ENCODE peak calls at places on chromosome 20, in seven cellular contexts. One of them, this sample, is unnamed.

GRCh38 chr20:62624325-62624690 is 18.0 kb upstream of the SLCO4A1 start:
- DNase-seq in GM12865: peak
- DNase-seq in breast epithelium: no peak
- DNase-seq in WERI-Rb-1: peak
- DNase-seq in fibroblast of mammary gland: no peak
- DNase-seq in fibroblast of the aortic adventitia: no peak
- DNase-seq in astrocyte of the spinal cord: no peak
- DNase-seq in this sample: no peak

GRCh38 chr20:61937963-61938838 is 127.5 kb downstream of the TAF4 start:
- DNase-seq in GM12865: no peak
- DNase-seq in breast epithelium: no peak
- DNase-seq in WERI-Rb-1: no peak
- DNase-seq in fibroblast of mammary gland: no peak
- DNase-seq in fibroblast of the aortic adventitia: no peak
- DNase-seq in astrocyte of the spinal cord: no peak
- DNase-seq in this sample: no peak

GRCh38 chr20:64099086-64099786 is 8.1 kb downstream of the NPBWR2 start:
- DNase-seq in GM12865: no peak
- DNase-seq in breast epithelium: no peak
- DNase-seq in WERI-Rb-1: no peak
- DNase-seq in fibroblast of mammary gland: no peak
- DNase-seq in fibroblast of the aortic adventitia: no peak
- DNase-seq in astrocyte of the spinal cord: no peak
- DNase-seq in this sample: no peak

GRCh38 chr20:47802975-47803374 is 17.7 kb upstream of the SULF2 start:
- DNase-seq in GM12865: no peak
- DNase-seq in breast epithelium: no peak
- DNase-seq in WERI-Rb-1: no peak
- DNase-seq in fibroblast of mammary gland: no peak
- DNase-seq in fibroblast of the aortic adventitia: no peak
- DNase-seq in astrocyte of the spinal cord: no peak
- DNase-seq in this sample: no peak

GRCh38 chr20:39109933-39110818 is 148.0 kb downstream of the DHX35 start:
- DNase-seq in GM12865: no peak
- DNase-seq in breast epithelium: no peak
- DNase-seq in WERI-Rb-1: no peak
- DNase-seq in fibroblast of mammary gland: no peak
- DNase-seq in fibroblast of the aortic adventitia: no peak
- DNase-seq in astrocyte of the spinal cord: no peak
- DNase-seq in this sample: no peak

GRCh38 chr20:12808006-12808567 is 200.7 kb upstream of the SPTLC3 start:
- DNase-seq in GM12865: no peak
- DNase-seq in breast epithelium: no peak
- DNase-seq in WERI-Rb-1: no peak
- DNase-seq in fibroblast of mammary gland: no peak
- DNase-seq in fibroblast of the aortic adventitia: no peak
- DNase-seq in astrocyte of the spinal cord: no peak
- DNase-seq in this sample: no peak

GRCh38 chr20:47355489-47356219 is 845 bp downstream of the ZMYND8 start:
- DNase-seq in GM12865: no peak
- DNase-seq in breast epithelium: no peak
- DNase-seq in WERI-Rb-1: no peak
- DNase-seq in fibroblast of mammary gland: no peak
- DNase-seq in fibroblast of the aortic adventitia: peak
- DNase-seq in astrocyte of the spinal cord: peak
- DNase-seq in this sample: no peak

GRCh38 chr20:63454729-63455567 is 17.5 kb downstream of the KCNQ2 start:
- DNase-seq in GM12865: no peak
- DNase-seq in breast epithelium: no peak
- DNase-seq in WERI-Rb-1: peak
- DNase-seq in fibroblast of mammary gland: no peak
- DNase-seq in fibroblast of the aortic adventitia: no peak
- DNase-seq in astrocyte of the spinal cord: no peak
- DNase-seq in this sample: no peak

GRCh38 chr20:48350291-48350988 is 477.4 kb downstream of the PREX1 start:
- DNase-seq in GM12865: peak
- DNase-seq in breast epithelium: no peak
- DNase-seq in WERI-Rb-1: no peak
- DNase-seq in fibroblast of mammary gland: peak
- DNase-seq in fibroblast of the aortic adventitia: no peak
- DNase-seq in astrocyte of the spinal cord: no peak
- DNase-seq in this sample: no peak

GRCh38 chr20:52945862-52946522 is 26.2 kb upstream of the TSHZ2 start:
- DNase-seq in GM12865: no peak
- DNase-seq in breast epithelium: no peak
- DNase-seq in WERI-Rb-1: no peak
- DNase-seq in fibroblast of mammary gland: no peak
- DNase-seq in fibroblast of the aortic adventitia: no peak
- DNase-seq in astrocyte of the spinal cord: no peak
- DNase-seq in this sample: peak

GRCh38 chr20:38290829-38291581 is 13.0 kb upstream of the BPI start:
- DNase-seq in GM12865: peak
- DNase-seq in breast epithelium: no peak
- DNase-seq in WERI-Rb-1: peak
- DNase-seq in fibroblast of mammary gland: peak
- DNase-seq in fibroblast of the aortic adventitia: peak
- DNase-seq in astrocyte of the spinal cord: peak
- DNase-seq in this sample: peak

GRCh38 chr20:37571033-37571432 is 43.4 kb upstream of the BLCAP start:
- DNase-seq in GM12865: no peak
- DNase-seq in breast epithelium: no peak
- DNase-seq in WERI-Rb-1: no peak
- DNase-seq in fibroblast of mammary gland: no peak
- DNase-seq in fibroblast of the aortic adventitia: no peak
- DNase-seq in astrocyte of the spinal cord: no peak
- DNase-seq in this sample: no peak

GRCh38 chr20:62536731-62537401 is 61.1 kb upstream of the GATA5 start:
- DNase-seq in GM12865: no peak
- DNase-seq in breast epithelium: no peak
- DNase-seq in WERI-Rb-1: no peak
- DNase-seq in fibroblast of mammary gland: peak
- DNase-seq in fibroblast of the aortic adventitia: no peak
- DNase-seq in astrocyte of the spinal cord: no peak
- DNase-seq in this sample: no peak

GRCh38 chr20:37414133-37414532 is 68.2 kb downstream of the SRC start:
- DNase-seq in GM12865: no peak
- DNase-seq in breast epithelium: no peak
- DNase-seq in WERI-Rb-1: no peak
- DNase-seq in fibroblast of mammary gland: no peak
- DNase-seq in fibroblast of the aortic adventitia: no peak
- DNase-seq in astrocyte of the spinal cord: no peak
- DNase-seq in this sample: no peak

GRCh38 chr20:17641993-17642392 is 40.0 kb downstream of the RRBP1 start:
- DNase-seq in GM12865: no peak
- DNase-seq in breast epithelium: no peak
- DNase-seq in WERI-Rb-1: no peak
- DNase-seq in fibroblast of mammary gland: no peak
- DNase-seq in fibroblast of the aortic adventitia: no peak
- DNase-seq in astrocyte of the spinal cord: no peak
- DNase-seq in this sample: no peak

GRCh38 chr20:44973053-44973452 is 6.7 kb downstream of the STK4 start:
- DNase-seq in GM12865: no peak
- DNase-seq in breast epithelium: no peak
- DNase-seq in WERI-Rb-1: no peak
- DNase-seq in fibroblast of mammary gland: no peak
- DNase-seq in fibroblast of the aortic adventitia: no peak
- DNase-seq in astrocyte of the spinal cord: peak
- DNase-seq in this sample: peak

GRCh38 chr20:63627700-63628245 is 872 bp upstream of the GMEB2 start:
- DNase-seq in GM12865: no peak
- DNase-seq in breast epithelium: no peak
- DNase-seq in WERI-Rb-1: no peak
- DNase-seq in fibroblast of mammary gland: no peak
- DNase-seq in fibroblast of the aortic adventitia: no peak
- DNase-seq in astrocyte of the spinal cord: no peak
- DNase-seq in this sample: no peak

GRCh38 chr20:31560094-31560899 is 44.8 kb upstream of the ID1 start:
- DNase-seq in GM12865: peak
- DNase-seq in breast epithelium: no peak
- DNase-seq in WERI-Rb-1: peak
- DNase-seq in fibroblast of mammary gland: peak
- DNase-seq in fibroblast of the aortic adventitia: peak
- DNase-seq in astrocyte of the spinal cord: peak
- DNase-seq in this sample: peak

GRCh38 chr20:63095718-63096654 is 89.2 kb upstream of the BHLHE23 start:
- DNase-seq in GM12865: no peak
- DNase-seq in breast epithelium: no peak
- DNase-seq in WERI-Rb-1: peak
- DNase-seq in fibroblast of mammary gland: no peak
- DNase-seq in fibroblast of the aortic adventitia: no peak
- DNase-seq in astrocyte of the spinal cord: no peak
- DNase-seq in this sample: no peak

GRCh38 chr20:53157443-53158408 is 185.6 kb downstream of the TSHZ2 start:
- DNase-seq in GM12865: peak
- DNase-seq in breast epithelium: no peak
- DNase-seq in WERI-Rb-1: peak
- DNase-seq in fibroblast of mammary gland: peak
- DNase-seq in fibroblast of the aortic adventitia: peak
- DNase-seq in astrocyte of the spinal cord: peak
- DNase-seq in this sample: peak

GRCh38 chr20:46210672-46211330 is 92.7 kb downstream of the CD40 start:
- DNase-seq in GM12865: no peak
- DNase-seq in breast epithelium: no peak
- DNase-seq in WERI-Rb-1: peak
- DNase-seq in fibroblast of mammary gland: no peak
- DNase-seq in fibroblast of the aortic adventitia: no peak
- DNase-seq in astrocyte of the spinal cord: no peak
- DNase-seq in this sample: no peak

GRCh38 chr20:57249772-57250171 is 16.7 kb downstream of the BMP7 start:
- DNase-seq in GM12865: no peak
- DNase-seq in breast epithelium: no peak
- DNase-seq in WERI-Rb-1: no peak
- DNase-seq in fibroblast of mammary gland: no peak
- DNase-seq in fibroblast of the aortic adventitia: no peak
- DNase-seq in astrocyte of the spinal cord: no peak
- DNase-seq in this sample: no peak

GRCh38 chr20:32050851-32051556 is 1.0 kb upstream of the HCK start:
- DNase-seq in GM12865: peak
- DNase-seq in breast epithelium: no peak
- DNase-seq in WERI-Rb-1: no peak
- DNase-seq in fibroblast of mammary gland: no peak
- DNase-seq in fibroblast of the aortic adventitia: no peak
- DNase-seq in astrocyte of the spinal cord: no peak
- DNase-seq in this sample: no peak

GRCh38 chr20:5677389-5677788 is 72.8 kb upstream of the SHLD1 start:
- DNase-seq in GM12865: no peak
- DNase-seq in breast epithelium: no peak
- DNase-seq in WERI-Rb-1: no peak
- DNase-seq in fibroblast of mammary gland: no peak
- DNase-seq in fibroblast of the aortic adventitia: no peak
- DNase-seq in astrocyte of the spinal cord: no peak
- DNase-seq in this sample: no peak

GRCh38 chr20:2740702-2741101 is 48.1 kb downstream of the EBF4 start:
- DNase-seq in GM12865: no peak
- DNase-seq in breast epithelium: no peak
- DNase-seq in WERI-Rb-1: no peak
- DNase-seq in fibroblast of mammary gland: no peak
- DNase-seq in fibroblast of the aortic adventitia: no peak
- DNase-seq in astrocyte of the spinal cord: no peak
- DNase-seq in this sample: no peak

DNA sequence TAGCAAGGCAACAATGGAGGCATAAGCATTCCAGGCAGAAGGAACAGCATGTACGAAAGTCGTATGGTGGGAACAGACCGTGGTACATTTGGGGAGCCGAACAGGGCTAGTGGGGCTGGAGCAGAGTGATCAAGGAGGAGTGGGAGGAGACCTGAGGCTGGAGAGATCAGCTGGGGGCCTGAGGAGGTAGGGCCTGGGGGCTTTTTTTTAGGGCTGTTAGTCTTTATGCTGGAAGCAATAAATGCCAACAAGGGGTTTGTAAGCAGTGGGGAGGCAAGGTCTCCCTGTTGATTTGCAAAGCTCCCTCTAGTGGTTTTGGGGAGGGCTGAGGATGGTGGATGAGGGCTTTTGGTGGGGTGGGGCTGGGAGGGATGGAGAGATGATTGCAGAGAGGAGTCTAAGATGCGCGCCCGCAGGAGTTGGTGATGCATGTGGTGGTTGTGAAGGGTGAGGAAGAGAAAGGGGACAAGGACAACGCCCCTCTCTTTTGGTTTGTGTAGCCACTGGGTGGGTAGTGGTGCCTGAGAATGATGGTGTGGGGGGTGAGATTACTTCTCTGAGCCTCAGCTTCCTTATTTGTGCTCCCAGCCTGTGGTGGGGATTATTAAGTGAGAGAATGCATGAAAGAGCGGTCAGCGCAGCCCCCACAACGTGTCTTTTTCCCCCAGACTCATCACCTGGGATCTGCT is 74.1 kb upstream of the TOX2 start:
- DNase-seq in GM12865: peak
- DNase-seq in breast epithelium: no peak
- DNase-seq in WERI-Rb-1: no peak
- DNase-seq in fibroblast of mammary gland: peak
- DNase-seq in fibroblast of the aortic adventitia: peak
- DNase-seq in astrocyte of the spinal cord: no peak
- DNase-seq in this sample: no peak
- TF ChIP-seq CTCF in GM12865: peak
- TF ChIP-seq CTCF in breast epithelium: no peak
- TF ChIP-seq CTCF in WERI-Rb-1: peak
- TF ChIP-seq CTCF in fibroblast of mammary gland: peak
- TF ChIP-seq CTCF in fibroblast of the aortic adventitia: peak
- TF ChIP-seq CTCF in astrocyte of the spinal cord: peak
- TF ChIP-seq CTCF in this sample: peak

GRCh38 chr20:35171753-35172433 is at the start of gene PROCR:
- DNase-seq in GM12865: no peak
- DNase-seq in breast epithelium: peak
- DNase-seq in WERI-Rb-1: peak
- DNase-seq in fibroblast of mammary gland: peak
- DNase-seq in fibroblast of the aortic adventitia: peak
- DNase-seq in astrocyte of the spinal cord: peak
- DNase-seq in this sample: peak
- H3K4me3 ChIP-seq in GM12865: no peak
- H3K4me3 ChIP-seq in breast epithelium: peak
- H3K4me3 ChIP-seq in WERI-Rb-1: peak
- H3K4me3 ChIP-seq in fibroblast of mammary gland: peak
- H3K4me3 ChIP-seq in fibroblast of the aortic adventitia: peak
- H3K4me3 ChIP-seq in astrocyte of the spinal cord: peak
- H3K4me3 ChIP-seq in this sample: peak

GRCh38 chr20:50152394-50153152 is 950 bp downstream of the PEDS1 start:
- DNase-seq in GM12865: no peak
- DNase-seq in breast epithelium: no peak
- DNase-seq in WERI-Rb-1: no peak
- DNase-seq in fibroblast of mammary gland: no peak
- DNase-seq in fibroblast of the aortic adventitia: no peak
- DNase-seq in astrocyte of the spinal cord: no peak
- DNase-seq in this sample: peak
- TF ChIP-seq CTCF in GM12865: no peak
- TF ChIP-seq CTCF in breast epithelium: no peak
- TF ChIP-seq CTCF in WERI-Rb-1: no peak
- TF ChIP-seq CTCF in fibroblast of mammary gland: no peak
- TF ChIP-seq CTCF in fibroblast of the aortic adventitia: peak
- TF ChIP-seq CTCF in astrocyte of the spinal cord: no peak
- TF ChIP-seq CTCF in this sample: peak

GRCh38 chr20:21509597-21510331 is 4.1 kb downstream of the NKX2-2 start:
- DNase-seq in GM12865: no peak
- DNase-seq in breast epithelium: no peak
- DNase-seq in WERI-Rb-1: no peak
- DNase-seq in fibroblast of mammary gland: peak
- DNase-seq in fibroblast of the aortic adventitia: peak
- DNase-seq in astrocyte of the spinal cord: peak
- DNase-seq in this sample: peak
- H3K4me3 ChIP-seq in GM12865: no peak
- H3K4me3 ChIP-seq in breast epithelium: peak
- H3K4me3 ChIP-seq in WERI-Rb-1: no peak
- H3K4me3 ChIP-seq in fibroblast of mammary gland: peak
- H3K4me3 ChIP-seq in fibroblast of the aortic adventitia: peak
- H3K4me3 ChIP-seq in astrocyte of the spinal cord: peak
- H3K4me3 ChIP-seq in this sample: no peak

This sample was measured in epithelial cell of esophagus.